ENCODE peak calls at places on chromosomes 13 and 19, in eight cellular contexts. One of them, this sample, is unnamed.

GRCh38 chr13:23488442-23488841 is 54.9 kb upstream of the SACS start:
- DNase-seq in body of pancreas: no peak
- DNase-seq in activated T-cell treated with anti-CD3 and anti-CD28 coated beads for 1 hour: no peak
- DNase-seq in aorta: no peak
- DNase-seq in left lung: no peak
- DNase-seq in stimulated activated CD8-positive, alpha-beta memory T cell treated with anti-CD3 and anti-CD28 coated beads, Interleukin-7, amount 100 ng/mL, for 1 hour: no peak
- DNase-seq in activated CD4-positive, alpha-beta T cell treated with anti-CD3 and anti-CD28 coated beads for 24 hours: no peak
- DNase-seq in fibroblast of lung: peak
- DNase-seq in this sample: no peak

GRCh38 chr19:4529924-4530522 is 5.0 kb downstream of the PLIN5 start:
- DNase-seq in body of pancreas: no peak
- DNase-seq in activated T-cell treated with anti-CD3 and anti-CD28 coated beads for 1 hour: no peak
- DNase-seq in aorta: no peak
- DNase-seq in left lung: no peak
- DNase-seq in stimulated activated CD8-positive, alpha-beta memory T cell treated with anti-CD3 and anti-CD28 coated beads, Interleukin-7, amount 100 ng/mL, for 1 hour: no peak
- DNase-seq in activated CD4-positive, alpha-beta T cell treated with anti-CD3 and anti-CD28 coated beads for 24 hours: no peak
- DNase-seq in fibroblast of lung: no peak
- DNase-seq in this sample: no peak

GRCh38 chr19:2524840-2525723 is 49.2 kb downstream of the GADD45B start:
- DNase-seq in body of pancreas: no peak
- DNase-seq in activated T-cell treated with anti-CD3 and anti-CD28 coated beads for 1 hour: no peak
- DNase-seq in aorta: peak
- DNase-seq in left lung: no peak
- DNase-seq in stimulated activated CD8-positive, alpha-beta memory T cell treated with anti-CD3 and anti-CD28 coated beads, Interleukin-7, amount 100 ng/mL, for 1 hour: no peak
- DNase-seq in activated CD4-positive, alpha-beta T cell treated with anti-CD3 and anti-CD28 coated beads for 24 hours: no peak
- DNase-seq in fibroblast of lung: peak
- DNase-seq in this sample: no peak

GRCh38 chr13:102940143-102940542 is 94.3 kb downstream of the ERCC5 start:
- DNase-seq in body of pancreas: no peak
- DNase-seq in activated T-cell treated with anti-CD3 and anti-CD28 coated beads for 1 hour: no peak
- DNase-seq in aorta: no peak
- DNase-seq in left lung: no peak
- DNase-seq in stimulated activated CD8-positive, alpha-beta memory T cell treated with anti-CD3 and anti-CD28 coated beads, Interleukin-7, amount 100 ng/mL, for 1 hour: no peak
- DNase-seq in activated CD4-positive, alpha-beta T cell treated with anti-CD3 and anti-CD28 coated beads for 24 hours: no peak
- DNase-seq in fibroblast of lung: no peak
- DNase-seq in this sample: no peak

GRCh38 chr19:48724796-48725753 is 5.5 kb upstream of the MAMSTR start:
- DNase-seq in body of pancreas: peak
- DNase-seq in activated T-cell treated with anti-CD3 and anti-CD28 coated beads for 1 hour: no peak
- DNase-seq in aorta: no peak
- DNase-seq in left lung: no peak
- DNase-seq in stimulated activated CD8-positive, alpha-beta memory T cell treated with anti-CD3 and anti-CD28 coated beads, Interleukin-7, amount 100 ng/mL, for 1 hour: no peak
- DNase-seq in activated CD4-positive, alpha-beta T cell treated with anti-CD3 and anti-CD28 coated beads for 24 hours: no peak
- DNase-seq in fibroblast of lung: peak
- DNase-seq in this sample: peak

GRCh38 chr13:109784590-109785140 is 1.7 kb downstream of the IRS2 start:
- DNase-seq in body of pancreas: peak
- DNase-seq in activated T-cell treated with anti-CD3 and anti-CD28 coated beads for 1 hour: peak
- DNase-seq in aorta: peak
- DNase-seq in left lung: no peak
- DNase-seq in stimulated activated CD8-positive, alpha-beta memory T cell treated with anti-CD3 and anti-CD28 coated beads, Interleukin-7, amount 100 ng/mL, for 1 hour: peak
- DNase-seq in activated CD4-positive, alpha-beta T cell treated with anti-CD3 and anti-CD28 coated beads for 24 hours: peak
- DNase-seq in fibroblast of lung: peak
- DNase-seq in this sample: no peak

GRCh38 chr19:24054044-24054935 is 32.7 kb upstream of the ZNF254 start:
- DNase-seq in body of pancreas: no peak
- DNase-seq in activated T-cell treated with anti-CD3 and anti-CD28 coated beads for 1 hour: no peak
- DNase-seq in aorta: no peak
- DNase-seq in left lung: no peak
- DNase-seq in stimulated activated CD8-positive, alpha-beta memory T cell treated with anti-CD3 and anti-CD28 coated beads, Interleukin-7, amount 100 ng/mL, for 1 hour: no peak
- DNase-seq in activated CD4-positive, alpha-beta T cell treated with anti-CD3 and anti-CD28 coated beads for 24 hours: no peak
- DNase-seq in fibroblast of lung: peak
- DNase-seq in this sample: no peak

GRCh38 chr13:111242585-111242984 is 77.9 kb upstream of the TEX29 start:
- DNase-seq in body of pancreas: no peak
- DNase-seq in activated T-cell treated with anti-CD3 and anti-CD28 coated beads for 1 hour: no peak
- DNase-seq in aorta: no peak
- DNase-seq in left lung: no peak
- DNase-seq in stimulated activated CD8-positive, alpha-beta memory T cell treated with anti-CD3 and anti-CD28 coated beads, Interleukin-7, amount 100 ng/mL, for 1 hour: no peak
- DNase-seq in activated CD4-positive, alpha-beta T cell treated with anti-CD3 and anti-CD28 coated beads for 24 hours: no peak
- DNase-seq in fibroblast of lung: no peak
- DNase-seq in this sample: no peak

GRCh38 chr19:13843104-13843921 is 33.6 kb upstream of the NANOS3 start:
- DNase-seq in body of pancreas: peak
- DNase-seq in activated T-cell treated with anti-CD3 and anti-CD28 coated beads for 1 hour: no peak
- DNase-seq in aorta: peak
- DNase-seq in left lung: peak
- DNase-seq in stimulated activated CD8-positive, alpha-beta memory T cell treated with anti-CD3 and anti-CD28 coated beads, Interleukin-7, amount 100 ng/mL, for 1 hour: no peak
- DNase-seq in activated CD4-positive, alpha-beta T cell treated with anti-CD3 and anti-CD28 coated beads for 24 hours: no peak
- DNase-seq in fibroblast of lung: no peak
- DNase-seq in this sample: no peak

GRCh38 chr13:75417647-75418046 is 64.3 kb downstream of the TBC1D4 start:
- DNase-seq in body of pancreas: no peak
- DNase-seq in activated T-cell treated with anti-CD3 and anti-CD28 coated beads for 1 hour: no peak
- DNase-seq in aorta: no peak
- DNase-seq in left lung: no peak
- DNase-seq in stimulated activated CD8-positive, alpha-beta memory T cell treated with anti-CD3 and anti-CD28 coated beads, Interleukin-7, amount 100 ng/mL, for 1 hour: no peak
- DNase-seq in activated CD4-positive, alpha-beta T cell treated with anti-CD3 and anti-CD28 coated beads for 24 hours: no peak
- DNase-seq in fibroblast of lung: no peak
- DNase-seq in this sample: no peak

GRCh38 chr19:16637535-16637934 is 9.5 kb upstream of the MED26 start:
- DNase-seq in body of pancreas: no peak
- DNase-seq in activated T-cell treated with anti-CD3 and anti-CD28 coated beads for 1 hour: no peak
- DNase-seq in aorta: no peak
- DNase-seq in left lung: no peak
- DNase-seq in stimulated activated CD8-positive, alpha-beta memory T cell treated with anti-CD3 and anti-CD28 coated beads, Interleukin-7, amount 100 ng/mL, for 1 hour: no peak
- DNase-seq in activated CD4-positive, alpha-beta T cell treated with anti-CD3 and anti-CD28 coated beads for 24 hours: no peak
- DNase-seq in fibroblast of lung: no peak
- DNase-seq in this sample: no peak

GRCh38 chr19:18109731-18110671 is 12.4 kb downstream of the MAST3 start:
- DNase-seq in body of pancreas: peak
- DNase-seq in activated T-cell treated with anti-CD3 and anti-CD28 coated beads for 1 hour: peak
- DNase-seq in aorta: peak
- DNase-seq in left lung: peak
- DNase-seq in stimulated activated CD8-positive, alpha-beta memory T cell treated with anti-CD3 and anti-CD28 coated beads, Interleukin-7, amount 100 ng/mL, for 1 hour: no peak
- DNase-seq in activated CD4-positive, alpha-beta T cell treated with anti-CD3 and anti-CD28 coated beads for 24 hours: no peak
- DNase-seq in fibroblast of lung: no peak
- DNase-seq in this sample: no peak

GRCh38 chr13:41018583-41018909 is 570 bp downstream of the ELF1 start:
- DNase-seq in body of pancreas: no peak
- DNase-seq in activated T-cell treated with anti-CD3 and anti-CD28 coated beads for 1 hour: no peak
- DNase-seq in aorta: no peak
- DNase-seq in left lung: no peak
- DNase-seq in stimulated activated CD8-positive, alpha-beta memory T cell treated with anti-CD3 and anti-CD28 coated beads, Interleukin-7, amount 100 ng/mL, for 1 hour: no peak
- DNase-seq in activated CD4-positive, alpha-beta T cell treated with anti-CD3 and anti-CD28 coated beads for 24 hours: no peak
- DNase-seq in fibroblast of lung: no peak
- DNase-seq in this sample: no peak